ENCODE peak calls at places on chromosomes 6 and 20, in four cellular contexts. One of them, this sample, is unnamed.

GRCh38 chr6:134216304-134217029 is 101.4 kb downstream of the SGK1 start:
- DNase-seq in K562: no peak
- DNase-seq in GM12878: no peak
- DNase-seq in HepG2: no peak
- DNase-seq in this sample: no peak

GRCh38 chr6:165999279-165999678 is 168.4 kb downstream of the TBXT start:
- DNase-seq in GM12878: no peak
- DNase-seq in K562: no peak
- DNase-seq in HepG2: no peak
- DNase-seq in this sample: no peak

GRCh38 chr6:138514860-138515540 is 15.7 kb upstream of the NHSL1 start:
- DNase-seq in K562: no peak
- DNase-seq in GM12878: no peak
- DNase-seq in HepG2: no peak
- DNase-seq in this sample: no peak

GRCh38 chr6:108837236-108837971 is 10.8 kb upstream of the ARMC2 start:
- DNase-seq in HepG2: no peak
- DNase-seq in GM12878: no peak
- DNase-seq in K562: no peak
- DNase-seq in this sample: no peak

GRCh38 chr6:157322792-157323113 is 566 bp downstream of the TMEM242 start:
- DNase-seq in K562: no peak
- DNase-seq in HepG2: no peak
- DNase-seq in GM12878: no peak
- DNase-seq in this sample: no peak

GRCh38 chr20:43017241-43018030 is 172.3 kb downstream of the PTPRT start:
- DNase-seq in HepG2: no peak
- DNase-seq in GM12878: no peak
- DNase-seq in K562: no peak
- DNase-seq in this sample: no peak

GRCh38 chr20:2065111-2065510 is 36.5 kb upstream of the STK35 start:
- DNase-seq in K562: no peak
- DNase-seq in GM12878: no peak
- DNase-seq in HepG2: no peak
- DNase-seq in this sample: no peak

GRCh38 chr20:41664584-41664983 is 46.4 kb upstream of the CHD6 start:
- DNase-seq in HepG2: peak; percentile 22
- DNase-seq in GM12878: peak; percentile 59
- DNase-seq in K562: peak; percentile 73
- DNase-seq in this sample: peak; percentile 35

GRCh38 chr6:31474871-31475286 is 23.1 kb upstream of the MICB start:
- DNase-seq in GM12878: no peak
- DNase-seq in HepG2: no peak
- DNase-seq in K562: peak; percentile 59
- DNase-seq in this sample: peak; percentile 39

GRCh38 chr6:22598386-22598785 is 29.0 kb downstream of the HDGFL1 start:
- DNase-seq in HepG2: no peak
- DNase-seq in K562: no peak
- DNase-seq in GM12878: no peak
- DNase-seq in this sample: no peak

GRCh38 chr6:150539111-150539510 is 60.6 kb upstream of the PLEKHG1 start:
- DNase-seq in K562: no peak
- DNase-seq in GM12878: no peak
- DNase-seq in HepG2: no peak
- DNase-seq in this sample: no peak

DNA sequence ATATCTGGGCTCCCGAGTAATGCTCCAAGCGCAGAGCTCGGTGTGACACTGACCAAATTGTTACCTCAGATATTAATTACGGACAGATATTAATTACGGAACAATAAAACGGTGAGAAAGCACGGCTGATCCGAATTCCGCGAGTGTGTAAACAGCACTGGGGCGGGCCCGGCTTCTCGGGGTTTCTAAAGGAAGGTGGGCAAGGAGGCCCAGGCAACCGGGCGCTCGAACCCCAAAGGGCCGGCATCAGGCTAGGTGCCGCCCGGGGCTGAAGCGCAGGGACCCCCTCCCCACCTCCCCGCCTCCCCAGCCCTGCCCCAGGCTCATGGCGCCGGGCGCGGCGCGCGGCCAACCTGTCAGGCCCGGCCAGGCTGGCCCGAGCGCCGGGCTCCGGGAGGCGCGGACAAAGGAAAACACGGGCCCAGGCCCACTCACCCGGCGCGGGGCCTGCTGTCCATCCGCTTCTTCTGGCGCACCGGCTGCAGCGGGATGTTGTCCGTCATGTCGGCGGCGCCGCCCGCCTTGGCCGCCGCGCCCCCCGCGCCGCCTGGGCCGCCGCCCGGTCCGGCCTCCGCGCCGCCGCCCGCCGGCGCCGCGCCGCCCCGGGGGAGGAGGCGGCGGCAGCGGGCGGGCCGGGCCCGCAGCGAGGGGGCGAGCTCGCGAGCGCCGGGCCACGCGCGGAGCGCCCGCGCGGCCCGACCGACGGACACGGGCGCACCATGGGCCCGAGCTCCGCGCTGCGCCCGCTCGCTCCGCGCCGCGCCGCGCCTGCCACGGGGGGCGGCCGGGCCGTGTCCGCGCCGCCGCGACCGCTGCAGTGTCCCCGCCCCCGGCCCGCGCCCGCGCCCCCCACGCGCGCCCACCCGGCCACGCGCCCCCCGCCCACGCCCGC is at the start of gene ATP9A:
- DNase-seq in K562: no peak
- DNase-seq in GM12878: no peak
- DNase-seq in HepG2: no peak
- DNase-seq in this sample: peak; percentile 32
- TF ChIP-seq BHLHE40 in K562: no peak
- TF ChIP-seq BHLHE40 in GM12878: no peak
- TF ChIP-seq BHLHE40 in HepG2: no peak
- TF ChIP-seq BHLHE40 in this sample: no peak

GRCh38 chr6:40695750-40696415 is 108.7 kb upstream of the LRFN2 start:
- DNase-seq in K562: no peak
- DNase-seq in GM12878: no peak
- DNase-seq in HepG2: no peak
- DNase-seq in this sample: no peak

GRCh38 chr6:40695114-40695513 is 108.0 kb upstream of the LRFN2 start:
- DNase-seq in GM12878: no peak
- DNase-seq in HepG2: no peak
- DNase-seq in K562: no peak
- DNase-seq in this sample: peak; percentile 46

GRCh38 chr6:40701352-40702007 is 114.3 kb upstream of the LRFN2 start:
- DNase-seq in HepG2: no peak
- DNase-seq in GM12878: no peak
- DNase-seq in K562: no peak
- DNase-seq in this sample: no peak

DNA sequence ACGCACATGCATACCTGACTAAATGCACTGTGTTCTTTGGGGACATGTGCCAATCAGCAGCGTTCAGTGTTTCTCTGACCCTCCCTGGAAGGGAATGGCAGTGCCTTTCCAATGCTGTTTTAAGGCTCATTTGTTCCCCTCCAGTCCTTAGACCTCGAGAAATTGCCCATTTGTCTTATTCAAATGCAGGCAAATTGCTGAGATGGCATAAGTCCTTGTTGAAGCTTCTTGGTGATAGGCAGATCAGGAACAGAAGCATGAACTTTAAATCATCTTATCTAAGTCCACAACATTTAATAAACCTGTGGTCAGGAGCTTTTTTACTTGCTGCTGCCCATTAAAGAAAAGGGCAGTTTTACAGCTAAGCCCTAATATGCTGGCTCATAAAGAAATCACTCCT is 112.8 kb upstream of the LRFN2 start:
- DNase-seq in K562: no peak
- DNase-seq in HepG2: no peak
- DNase-seq in GM12878: no peak
- DNase-seq in this sample: no peak
- TF ChIP-seq FOXM1 in K562: no peak
- TF ChIP-seq FOXM1 in HepG2: no peak
- TF ChIP-seq FOXM1 in GM12878: no peak
- TF ChIP-seq FOXM1 in this sample: no peak

GRCh38 chr6:125222531-125223455 is 69.2 kb downstream of the TPD52L1 start:
- DNase-seq in K562: no peak
- DNase-seq in HepG2: no peak
- DNase-seq in GM12878: no peak
- DNase-seq in this sample: no peak
- TF ChIP-seq BHLHE40 in K562: no peak
- TF ChIP-seq BHLHE40 in HepG2: no peak
- TF ChIP-seq BHLHE40 in GM12878: no peak
- TF ChIP-seq BHLHE40 in this sample: no peak

GRCh38 chr20:25030649-25031026 is 27.3 kb downstream of the ACSS1 start:
- DNase-seq in K562: no peak
- DNase-seq in HepG2: no peak
- DNase-seq in GM12878: no peak
- DNase-seq in this sample: no peak
- TF ChIP-seq FOXM1 in K562: no peak
- TF ChIP-seq FOXM1 in HepG2: no peak
- TF ChIP-seq FOXM1 in GM12878: no peak
- TF ChIP-seq FOXM1 in this sample: no peak

DNA sequence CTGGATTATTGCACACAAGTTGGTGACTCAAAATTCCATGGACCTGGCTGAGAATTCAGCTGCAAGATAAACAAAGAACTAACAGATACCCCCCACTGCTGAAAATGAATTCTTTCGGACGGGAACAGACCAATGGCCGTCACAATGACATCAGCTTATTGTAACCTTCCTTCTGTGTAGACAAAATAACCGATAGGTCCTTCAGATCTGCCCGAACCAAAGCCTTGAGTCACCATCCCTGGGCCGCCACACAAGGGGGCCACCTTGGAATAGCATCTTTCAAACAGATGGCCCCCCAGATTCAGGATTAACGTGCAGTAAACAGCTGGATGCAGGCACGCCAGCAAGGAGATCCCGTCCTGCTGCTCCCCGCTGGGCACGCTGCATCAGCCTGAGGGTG is 214.0 kb upstream of the EXOC2 start:
- DNase-seq in K562: peak; percentile 49
- DNase-seq in HepG2: no peak
- DNase-seq in GM12878: no peak
- DNase-seq in this sample: no peak
- TF ChIP-seq BHLHE40 in K562: no peak
- TF ChIP-seq BHLHE40 in HepG2: no peak
- TF ChIP-seq BHLHE40 in GM12878: no peak
- TF ChIP-seq BHLHE40 in this sample: no peak

This sample was measured in HEK293T.